ENCODE peak calls at places on chromosome 2, in seven cellular contexts. One of them, this sample, is unnamed.

GRCh38 chr2:133657591-133657990 is 89.3 kb upstream of the NCKAP5 start:
- DNase-seq in WTC11: no peak
- DNase-seq in PC-9: no peak
- DNase-seq in endodermal cell: no peak
- DNase-seq in EH: peak
- DNase-seq in activated gamma-delta T cell treated with Interleukin-2 at 50 U/mL for 16 hours: no peak
- DNase-seq in AG04450: no peak
- DNase-seq in this sample: peak

GRCh38 chr2:212843409-212844199 is 305.0 kb upstream of the ERBB4 start:
- DNase-seq in WTC11: no peak
- DNase-seq in PC-9: no peak
- DNase-seq in endodermal cell: no peak
- DNase-seq in EH: peak
- DNase-seq in activated gamma-delta T cell treated with Interleukin-2 at 50 U/mL for 16 hours: no peak
- DNase-seq in AG04450: peak
- DNase-seq in this sample: peak

GRCh38 chr2:121058852-121059558 is 226.0 kb downstream of the TFCP2L1 start:
- DNase-seq in WTC11: no peak
- DNase-seq in PC-9: no peak
- DNase-seq in endodermal cell: no peak
- DNase-seq in EH: no peak
- DNase-seq in activated gamma-delta T cell treated with Interleukin-2 at 50 U/mL for 16 hours: no peak
- DNase-seq in AG04450: no peak
- DNase-seq in this sample: no peak

GRCh38 chr2:190947711-190948251 is 66.2 kb downstream of the STAT1 start:
- DNase-seq in WTC11: no peak
- DNase-seq in PC-9: peak
- DNase-seq in endodermal cell: no peak
- DNase-seq in EH: peak
- DNase-seq in activated gamma-delta T cell treated with Interleukin-2 at 50 U/mL for 16 hours: no peak
- DNase-seq in AG04450: peak
- DNase-seq in this sample: peak

GRCh38 chr2:25559148-25559547 is 114.2 kb downstream of the DTNB start:
- DNase-seq in WTC11: no peak
- DNase-seq in PC-9: no peak
- DNase-seq in endodermal cell: no peak
- DNase-seq in EH: no peak
- DNase-seq in activated gamma-delta T cell treated with Interleukin-2 at 50 U/mL for 16 hours: no peak
- DNase-seq in AG04450: no peak
- DNase-seq in this sample: no peak

GRCh38 chr2:209526541-209526940 is 102.7 kb downstream of the MAP2 start:
- DNase-seq in WTC11: no peak
- DNase-seq in PC-9: no peak
- DNase-seq in endodermal cell: no peak
- DNase-seq in EH: peak
- DNase-seq in activated gamma-delta T cell treated with Interleukin-2 at 50 U/mL for 16 hours: no peak
- DNase-seq in AG04450: no peak
- DNase-seq in this sample: peak

GRCh38 chr2:26235089-26235488 is 9.3 kb downstream of the HADHA start:
- DNase-seq in WTC11: no peak
- DNase-seq in PC-9: no peak
- DNase-seq in endodermal cell: no peak
- DNase-seq in EH: peak
- DNase-seq in activated gamma-delta T cell treated with Interleukin-2 at 50 U/mL for 16 hours: no peak
- DNase-seq in AG04450: no peak
- DNase-seq in this sample: no peak

GRCh38 chr2:187594801-187595200 is 40.6 kb upstream of the TFPI start:
- DNase-seq in WTC11: no peak
- DNase-seq in PC-9: no peak
- DNase-seq in endodermal cell: no peak
- DNase-seq in EH: peak
- DNase-seq in activated gamma-delta T cell treated with Interleukin-2 at 50 U/mL for 16 hours: no peak
- DNase-seq in AG04450: no peak
- DNase-seq in this sample: no peak

GRCh38 chr2:216017365-216017764 is 4.0 kb upstream of the MREG start:
- DNase-seq in WTC11: no peak
- DNase-seq in PC-9: peak
- DNase-seq in endodermal cell: peak
- DNase-seq in EH: peak
- DNase-seq in activated gamma-delta T cell treated with Interleukin-2 at 50 U/mL for 16 hours: no peak
- DNase-seq in AG04450: no peak
- DNase-seq in this sample: peak

GRCh38 chr2:73984203-73984921 is at the start of gene TET3:
- DNase-seq in WTC11: peak
- DNase-seq in PC-9: peak
- DNase-seq in endodermal cell: peak
- DNase-seq in EH: peak
- DNase-seq in activated gamma-delta T cell treated with Interleukin-2 at 50 U/mL for 16 hours: peak
- DNase-seq in AG04450: no peak
- DNase-seq in this sample: no peak

GRCh38 chr2:88451647-88452150 is 794 bp downstream of the FOXI3 start:
- DNase-seq in WTC11: peak
- DNase-seq in PC-9: no peak
- DNase-seq in endodermal cell: peak
- DNase-seq in EH: no peak
- DNase-seq in activated gamma-delta T cell treated with Interleukin-2 at 50 U/mL for 16 hours: no peak
- DNase-seq in AG04450: no peak
- DNase-seq in this sample: no peak